ENCODE peak calls at places on chromosomes 12 and 14, in six cellular contexts. P is A549, E is HCT116, S is endothelial cell of umbilical vein, L is WTC11, W is K562. G is an unnamed sample.

GRCh38 chr14:99234982-99235491 is 37.0 kb downstream of the BCL11B start:
- DNase-seq in L (peak), P (no peak), S (no peak), W (no peak), E (peak), G (peak)

GRCh38 chr12:12333407-12333831 is 16.6 kb downstream of the MANSC1 start:
- DNase-seq in W (no peak), S (peak), E (no peak), P (no peak), L (no peak), G (no peak)

GRCh38 chr12:1680804-1681492 is 9.9 kb upstream of the ADIPOR2 start:
- DNase-seq in E (no peak), L (no peak), P (no peak), S (peak), W (peak), G (no peak)

GRCh38 chr14:99231850-99232401 is 40.1 kb downstream of the BCL11B start:
- DNase-seq in P (no peak), E (peak), S (no peak), W (no peak), L (peak), G (peak)

GRCh38 chr14:92693998-92694780 is 54.2 kb downstream of the LGMN start:
- DNase-seq in E (peak), L (no peak), S (no peak), W (no peak), P (peak), G (no peak)

GRCh38 chr12:20798561-20798960 is 11.9 kb upstream of the SLCO1B3 start:
- DNase-seq in L (no peak), S (peak), P (peak), W (no peak), E (peak), G (peak)

GRCh38 chr12:42394429-42394828 is 68.5 kb downstream of the PPHLN1 start:
- DNase-seq in S (no peak), W (no peak), L (no peak), E (no peak), P (no peak), G (no peak)

GRCh38 chr12:107437954-107438353 is 247.6 kb upstream of the PWP1 start:
- DNase-seq in L (no peak), E (no peak), S (no peak), P (no peak), W (no peak), G (no peak)

GRCh38 chr12:5587701-5588100 is 155.8 kb downstream of the NTF3 start:
- DNase-seq in P (no peak), L (peak), W (no peak), S (no peak), E (no peak), G (no peak)

GRCh38 chr14:49687942-49688700 is at the start of gene POLE2:
- DNase-seq in E (peak), W (peak), L (peak), P (peak), S (peak), G (peak)

GRCh38 chr14:33647385-33647786 is 303.5 kb downstream of the EGLN3 start:
- DNase-seq in W (no peak), E (no peak), S (peak), P (peak), L (no peak), G (peak)

GRCh38 chr12:22333751-22334695 is 484 bp downstream of the ST8SIA1 start:
- DNase-seq in S (no peak), W (no peak), P (no peak), L (peak), E (no peak), G (no peak)

GRCh38 chr12:131688131-131688844 is 22.6 kb upstream of the SFSWAP start:
- DNase-seq in P (no peak), S (no peak), E (no peak), W (no peak), L (no peak), G (no peak)

GRCh38 chr14:102500190-102500661 is 9.3 kb downstream of the ANKRD9 start:
- DNase-seq in W (no peak), L (no peak), P (no peak), E (no peak), S (peak), G (peak)

GRCh38 chr12:109378579-109378978 is 30.9 kb downstream of the MYO1H start:
- DNase-seq in E (no peak), S (no peak), P (no peak), W (no peak), L (no peak), G (no peak)

GRCh38 chr12:95396849-95397498 is 77.0 kb upstream of the METAP2 start:
- DNase-seq in L (no peak), E (no peak), P (peak), W (no peak), S (no peak), G (peak)

GRCh38 chr14:22557846-22558220 is 31.2 kb downstream of the DAD1 start:
- DNase-seq in S (no peak), L (no peak), E (no peak), W (no peak), P (no peak), G (peak)

GRCh38 chr12:85874064-85874463 is at the start of gene NTS:
- DNase-seq in E (no peak), P (peak), S (no peak), L (no peak), W (no peak), G (peak)

GRCh38 chr12:76183459-76184186 is 99.1 kb upstream of the NAP1L1 start:
- DNase-seq in E (peak), W (peak), P (peak), L (no peak), S (peak), G (peak)

GRCh38 chr12:106149096-106149784 is 10.5 kb upstream of the NUAK1 start:
- DNase-seq in S (peak), P (peak), W (peak), L (no peak), E (peak), G (peak)

GRCh38 chr14:47675489-47676300 is at the start of gene MDGA2:
- DNase-seq in W (no peak), S (no peak), P (peak), L (peak), E (no peak), G (no peak)

GRCh38 chr14:54355698-54356097 is 41.1 kb upstream of the CDKN3 start:
- DNase-seq in E (no peak), P (no peak), L (no peak), S (no peak), W (no peak), G (no peak)

DNA sequence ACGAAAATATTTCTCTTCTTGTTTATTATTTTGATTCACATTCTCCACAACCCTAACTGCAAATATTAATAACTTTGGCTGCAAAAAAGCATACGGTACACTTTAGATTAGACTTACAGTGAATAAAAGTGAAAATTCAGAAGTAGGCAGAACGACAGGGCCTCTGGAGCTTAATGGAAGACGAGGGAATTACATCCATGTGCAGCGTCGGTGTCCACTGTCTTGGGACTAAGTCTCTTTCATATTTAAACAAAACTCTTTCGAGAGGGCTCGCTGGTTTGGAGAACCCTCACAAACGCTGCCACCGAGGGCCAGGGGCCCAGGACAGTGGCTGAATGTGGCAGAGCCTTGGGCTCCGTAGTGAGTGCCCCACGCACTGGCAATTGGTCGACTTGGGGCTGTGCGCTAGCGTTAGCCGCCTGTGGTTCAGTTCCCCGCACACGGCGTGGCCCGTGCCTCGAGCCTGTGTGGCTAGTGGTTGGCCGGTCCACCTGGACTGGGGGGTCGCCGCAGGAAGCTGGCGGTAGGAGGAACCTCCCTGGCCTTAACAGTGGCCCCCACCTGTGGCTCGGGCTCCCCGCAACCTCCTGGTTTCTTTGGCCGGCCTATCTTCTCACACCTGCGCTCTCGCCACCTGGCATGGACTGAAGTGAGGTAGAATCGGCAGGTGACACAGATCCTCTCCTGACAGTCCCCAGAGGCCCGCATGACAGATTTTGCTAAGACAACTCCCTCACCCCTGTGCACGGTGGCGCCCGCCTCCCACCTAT is 739 bp upstream of the PAX9 start:
- DNase-seq in W (no peak), P (no peak), E (no peak), S (no peak), L (peak), G (no peak)
- TF ChIP-seq MAX in W (no peak), P (no peak), E (no peak), S (no peak), L (no peak), G (no peak)

GRCh38 chr12:79366374-79366773 is 324.4 kb downstream of the PAWR start:
- DNase-seq in S (no peak), E (no peak), P (no peak), L (no peak), W (no peak), G (no peak)

GRCh38 chr12:79371226-79371625 is 319.5 kb downstream of the PAWR start:
- DNase-seq in W (no peak), L (no peak), S (no peak), P (no peak), E (no peak), G (no peak)

GRCh38 chr12:79364197-79364596 is 326.6 kb downstream of the PAWR start:
- DNase-seq in L (no peak), P (peak), E (no peak), S (no peak), W (peak), G (no peak)

GRCh38 chr12:79370021-79370420 is 320.7 kb downstream of the PAWR start:
- DNase-seq in P (no peak), L (no peak), W (no peak), E (no peak), S (no peak), G (no peak)

GRCh38 chr12:79367016-79367575 is 323.7 kb downstream of the PAWR start:
- DNase-seq in L (no peak), P (no peak), W (no peak), E (no peak), S (no peak), G (no peak)
- TF ChIP-seq MAX in L (no peak), P (no peak), W (no peak), E (no peak), S (no peak), G (no peak)

GRCh38 chr12:52213541-52214420 is 19.3 kb upstream of the KRT7 start:
- DNase-seq in P (peak), E (peak), S (peak), L (peak), W (peak), G (peak)
- TF ChIP-seq MAX in P (peak), E (no peak), S (no peak), L (peak), W (peak), G (peak)

DNA sequence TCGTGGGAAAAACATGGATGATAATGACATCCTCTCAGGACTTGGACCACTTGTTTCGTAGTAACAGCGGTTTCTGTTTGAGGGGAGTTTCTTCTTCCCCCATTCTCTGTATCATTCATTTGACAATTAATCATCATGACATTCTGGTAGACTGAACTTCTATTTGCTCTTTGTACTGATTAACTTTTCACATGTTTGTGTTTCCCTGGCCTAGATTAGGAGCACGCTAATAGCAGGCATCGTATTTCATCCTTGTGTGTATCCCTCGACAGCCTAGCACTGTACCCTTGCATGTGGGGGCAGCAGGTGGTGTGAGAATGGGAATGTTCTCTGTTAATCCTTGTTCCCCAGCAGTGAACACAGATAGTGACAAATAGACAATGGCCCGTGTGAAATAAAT is 8.1 kb downstream of the LRRC74A start:
- DNase-seq in W (no peak), P (no peak), S (no peak), L (no peak), E (no peak), G (no peak)
- TF ChIP-seq MAX in W (no peak), P (no peak), S (no peak), L (no peak), E (no peak), G (no peak)

DNA sequence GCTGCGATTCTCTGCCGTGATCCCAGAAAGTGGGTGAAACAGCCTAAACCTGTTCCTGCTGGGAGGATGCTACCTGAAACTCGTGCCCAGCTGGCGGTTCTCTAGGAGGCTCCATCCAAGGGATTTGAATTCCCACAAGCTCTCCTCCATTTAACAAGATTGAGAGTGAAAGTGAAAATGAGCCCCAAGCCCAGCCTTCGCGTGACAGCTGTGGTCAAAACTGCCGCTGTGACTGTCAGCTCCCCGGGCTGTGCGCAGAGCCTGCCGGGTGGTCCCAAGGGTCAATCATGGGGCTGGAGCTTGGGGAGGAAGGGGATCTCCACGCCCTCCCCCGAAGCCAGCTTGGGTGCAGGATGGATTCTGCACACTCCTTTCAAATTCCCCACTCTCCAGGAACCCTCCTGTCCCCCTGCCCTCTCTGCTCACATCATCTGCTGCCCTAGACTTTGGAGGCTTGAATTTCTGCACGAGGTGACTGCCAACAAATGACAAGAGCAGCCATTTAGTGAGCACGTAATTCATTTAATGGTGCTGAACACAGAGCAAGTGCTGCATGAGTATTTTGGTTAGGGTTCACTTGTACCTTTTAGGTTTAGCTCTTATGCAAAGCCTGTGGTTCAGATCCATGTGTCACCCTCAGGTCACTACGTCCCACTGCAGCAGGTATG is 5.3 kb downstream of the ASB2 start:
- DNase-seq in W (no peak), P (no peak), L (no peak), S (no peak), E (no peak), G (peak)
- TF ChIP-seq MAX in W (no peak), P (no peak), L (no peak), S (no peak), E (no peak), G (no peak)

G was measured in NB4.